ENCODE peak calls at places on chromosomes 16 and 17, in six cellular contexts. I is A549, R is GM12878, C is IMR-90, G is K562, U is HepG2. J is an unnamed sample.

GRCh38 chr16:85010931-85011845 is at the start of gene ZDHHC7:
- DNase-seq in I (peak), R (peak), C (peak), G (peak), U (peak), J (peak)

GRCh38 chr16:80807916-80808315 is 3.5 kb upstream of the CDYL2 start:
- DNase-seq in I (no peak), R (no peak), C (no peak), G (no peak), U (no peak), J (no peak)

GRCh38 chr16:50644730-50645129 is 36.4 kb downstream of the SNX20 start:
- DNase-seq in I (no peak), R (no peak), C (no peak), G (no peak), U (no peak), J (no peak)

GRCh38 chr17:77744268-77744988 is 214.1 kb upstream of the TNRC6C start:
- DNase-seq in I (no peak), R (no peak), C (no peak), G (no peak), U (no peak), J (no peak)

GRCh38 chr17:30323895-30324319 is 9.9 kb downstream of the TMIGD1 start:
- DNase-seq in I (no peak), R (no peak), C (no peak), G (no peak), U (no peak), J (no peak)

GRCh38 chr17:10126554-10127493 is 71.6 kb downstream of the GAS7 start:
- DNase-seq in I (no peak), R (no peak), C (peak), G (no peak), U (no peak), J (no peak)

GRCh38 chr17:50533720-50534148 is 1.2 kb downstream of the EPN3 start:
- DNase-seq in I (no peak), R (no peak), C (peak), G (no peak), U (no peak), J (no peak)

GRCh38 chr17:72714357-72714966 is 378.0 kb downstream of the SLC39A11 start:
- DNase-seq in I (no peak), R (no peak), C (no peak), G (no peak), U (no peak), J (no peak)

GRCh38 chr17:5915337-5915736 is 154.8 kb upstream of the WSCD1 start:
- DNase-seq in I (no peak), R (no peak), C (no peak), G (no peak), U (no peak), J (no peak)

GRCh38 chr16:85296859-85297698 is 184.8 kb upstream of the CIBAR2 start:
- DNase-seq in I (peak), R (no peak), C (no peak), G (peak), U (peak), J (peak)

GRCh38 chr17:17119533-17119932 is 77.3 kb downstream of the MPRIP start:
- DNase-seq in I (no peak), R (peak), C (peak), G (no peak), U (no peak), J (no peak)

GRCh38 chr16:8848231-8848938 is 20.4 kb downstream of the CARHSP1 start:
- DNase-seq in I (no peak), R (no peak), C (no peak), G (peak), U (no peak), J (no peak)

DNA sequence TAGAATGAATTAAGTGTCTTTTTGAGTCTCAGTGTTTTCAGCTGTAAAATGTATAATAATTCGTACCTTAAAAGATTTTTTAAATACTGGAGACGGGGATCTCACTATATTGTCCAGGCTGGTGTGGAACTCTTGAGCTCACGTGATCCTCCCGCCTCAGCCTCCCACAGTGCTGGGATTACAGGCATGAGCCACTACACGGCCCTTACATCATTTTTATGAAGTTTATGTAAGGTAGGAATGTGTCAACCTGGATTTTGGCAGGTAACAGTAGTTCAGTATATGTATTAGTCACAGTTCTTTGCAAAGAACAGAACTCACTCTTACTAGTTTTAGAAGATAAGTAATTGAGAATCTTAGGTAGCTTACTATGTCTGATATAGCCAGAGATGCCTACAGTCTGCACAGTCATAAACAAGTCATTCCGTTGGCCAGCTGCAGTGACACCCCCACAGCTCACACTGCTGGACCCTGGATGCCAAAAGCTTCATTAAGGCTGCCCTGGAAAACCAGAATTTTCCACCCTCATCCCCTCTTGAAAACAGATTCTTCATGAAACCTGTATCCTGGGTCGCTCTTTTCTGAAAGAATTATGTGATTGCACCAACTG is 583 bp upstream of the COX6A2 start:
- DNase-seq in I (no peak), R (no peak), C (no peak), G (no peak), U (no peak), J (no peak)
- TF ChIP-seq BHLHE40 in I (no peak), R (no peak), C (no peak), G (no peak), U (no peak), J (no peak)

DNA sequence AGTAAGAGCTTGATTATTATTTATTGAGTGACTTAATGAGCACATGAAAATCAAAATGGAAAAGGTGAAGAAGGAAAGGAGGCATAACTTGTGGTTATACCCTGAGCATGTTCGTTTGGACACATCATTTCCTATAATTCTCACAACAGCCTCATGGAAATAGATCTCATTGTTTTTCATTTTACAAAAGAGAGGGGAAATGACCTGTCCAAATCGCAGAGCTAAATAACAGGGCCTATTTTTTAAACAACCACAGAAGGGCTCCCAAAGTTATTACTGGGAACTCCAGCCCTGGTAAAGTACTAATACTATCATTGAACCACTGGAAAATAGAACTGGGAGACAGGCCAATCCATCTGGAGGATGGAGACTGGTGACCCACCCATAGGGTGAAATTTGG is 317.7 kb upstream of the C16orf82 start:
- DNase-seq in I (no peak), R (no peak), C (no peak), G (no peak), U (no peak), J (no peak)
- TF ChIP-seq BHLHE40 in I (no peak), R (no peak), C (no peak), G (no peak), U (no peak), J (no peak)

DNA sequence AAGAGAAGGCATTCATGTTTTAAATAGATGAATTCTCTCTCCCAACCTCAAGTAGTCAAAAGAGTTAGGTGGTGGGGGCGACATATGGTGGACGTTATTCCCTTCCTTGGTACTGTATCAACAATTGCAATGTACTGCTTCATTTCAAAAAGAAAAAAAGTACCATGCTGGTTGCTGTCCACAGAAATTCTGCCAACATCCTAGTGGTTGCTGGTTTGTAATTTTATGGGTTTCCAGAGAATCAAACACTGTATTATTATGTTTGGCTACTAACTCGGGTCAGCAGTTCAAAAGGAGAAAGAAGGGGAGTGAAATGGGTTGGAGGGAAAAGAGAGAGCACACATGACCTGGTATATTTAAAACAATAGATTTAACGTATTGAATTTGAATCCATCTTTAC is 61.1 kb upstream of the KCNJ16 start:
- DNase-seq in I (no peak), R (no peak), C (no peak), G (no peak), U (no peak), J (no peak)
- TF ChIP-seq BHLHE40 in I (no peak), R (no peak), C (no peak), G (no peak), U (no peak), J (no peak)

GRCh38 chr16:86590501-86591144 is 12.3 kb downstream of the FOXL1 start:
- DNase-seq in I (no peak), R (no peak), C (peak), G (no peak), U (peak), J (no peak)
- TF ChIP-seq BHLHE40 in I (no peak), R (no peak), C (no peak), G (no peak), U (no peak), J (no peak)

DNA sequence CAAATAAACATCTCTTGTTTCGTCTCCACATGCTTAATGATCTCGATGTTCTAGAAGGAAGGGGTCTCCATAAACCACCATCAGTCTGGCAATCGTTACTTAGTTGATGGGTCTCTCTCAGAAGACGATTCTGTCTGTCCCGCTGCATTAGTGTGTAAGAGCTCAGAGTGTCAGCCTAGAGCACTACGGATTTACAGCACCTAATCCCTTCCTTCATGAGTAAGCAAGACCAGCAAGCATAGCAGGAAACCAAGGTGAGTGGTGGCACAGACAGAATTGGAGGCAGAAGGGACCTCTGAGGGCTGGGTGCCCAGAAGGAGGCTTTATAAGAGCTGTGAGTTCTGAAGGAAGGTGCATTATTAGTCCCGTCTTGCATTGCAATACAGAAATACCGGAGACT is 440.1 kb downstream of the RBFOX1 start:
- DNase-seq in I (no peak), R (no peak), C (no peak), G (no peak), U (no peak), J (no peak)
- TF ChIP-seq BHLHE40 in I (no peak), R (no peak), C (no peak), G (no peak), U (no peak), J (no peak)

GRCh38 chr17:27751622-27752490 is 48.5 kb downstream of the NOS2 start:
- DNase-seq in I (no peak), R (no peak), C (no peak), G (no peak), U (no peak), J (no peak)

GRCh38 chr17:27746881-27747280 is 53.4 kb downstream of the NOS2 start:
- DNase-seq in I (no peak), R (no peak), C (no peak), G (no peak), U (no peak), J (no peak)

GRCh38 chr17:27751166-27751565 is 49.2 kb downstream of the NOS2 start:
- DNase-seq in I (no peak), R (no peak), C (no peak), G (no peak), U (no peak), J (no peak)

GRCh38 chr17:27748360-27748825 is 51.9 kb downstream of the NOS2 start:
- DNase-seq in I (no peak), R (no peak), C (no peak), G (no peak), U (no peak), J (no peak)

DNA sequence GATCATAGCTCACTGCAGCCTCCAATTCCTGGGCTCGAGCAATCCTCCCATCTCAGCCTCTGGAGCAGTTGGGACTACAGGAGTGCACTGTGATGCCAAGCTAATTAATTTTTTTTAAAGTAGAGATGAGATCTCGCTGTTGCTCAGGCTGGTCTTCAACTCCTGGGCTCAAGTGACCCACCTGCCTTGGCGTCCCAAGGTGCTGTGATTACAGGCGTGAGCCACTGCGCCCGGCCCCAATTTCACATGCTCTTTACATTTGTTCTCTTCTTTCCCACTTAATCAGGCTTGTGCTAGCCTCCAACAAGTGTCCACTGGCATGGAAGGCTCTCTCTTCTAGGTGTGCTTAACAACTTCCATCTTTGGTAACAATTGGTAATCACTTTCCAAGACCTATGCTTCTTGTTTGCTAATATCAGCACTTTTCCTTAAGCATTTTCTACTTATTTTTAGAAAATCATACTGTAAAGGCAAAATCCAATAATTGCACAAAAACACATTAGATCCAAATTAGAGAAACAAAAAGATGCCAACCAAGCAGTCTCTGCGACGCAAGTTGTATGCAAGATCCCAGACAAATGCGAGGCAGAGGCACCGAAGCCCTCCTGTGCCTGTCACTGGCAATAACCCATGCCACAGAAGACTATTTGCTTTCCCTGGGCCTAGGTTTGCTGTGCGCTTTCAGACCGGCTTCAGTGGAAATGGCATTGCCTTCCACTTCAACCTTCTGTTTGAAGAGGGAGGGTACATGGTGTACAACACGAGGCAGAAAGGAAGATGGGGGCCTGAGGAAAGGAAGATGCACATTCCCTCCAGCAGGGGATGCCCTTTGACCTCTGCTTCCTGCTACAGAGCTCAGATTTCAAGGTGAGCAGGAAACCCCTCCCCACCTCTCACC is 52.6 kb downstream of the NOS2 start:
- DNase-seq in I (no peak), R (no peak), C (no peak), G (peak), U (no peak), J (no peak)
- TF ChIP-seq BHLHE40 in I (no peak), R (no peak), C (no peak), G (no peak), U (no peak), J (no peak)

J was measured in HEK293T.